ENCODE peak calls at places on chromosomes 5 and 9, in seven cellular contexts. I is cardiac muscle cell, V is PC-3, M is DND-41, B is tibial nerve, Y is uterus, J is HCT116. G is an unnamed sample. For H3K36me3, the result is how much of the 10 kb centered on the place peaks cover.

GRCh38 chr5:35647712-35648111 is 30.0 kb downstream of the SPEF2 start:
- DNase-seq in Y (no peak), J (no peak), M (no peak), V (no peak), B (no peak), I (no peak), G (no peak)

GRCh38 chr5:154002093-154002492 is 36.6 kb downstream of the FAM114A2 start:
- DNase-seq in I (peak), Y (peak), B (no peak), J (no peak), V (no peak), M (no peak), G (no peak)

GRCh38 chr5:69083412-69083811 is 10.4 kb upstream of the SLC30A5 start:
- DNase-seq in I (peak), V (peak), B (no peak), M (no peak), J (peak), Y (no peak), G (no peak)

GRCh38 chr9:133709716-133710571 is 28.2 kb downstream of the SARDH start:
- DNase-seq in M (no peak), Y (no peak), J (no peak), B (no peak), I (no peak), V (no peak), G (no peak)

GRCh38 chr5:180689071-180689694 is 39.8 kb upstream of the FLT4 start:
- DNase-seq in I (no peak), B (no peak), V (no peak), M (peak), Y (no peak), J (no peak), G (no peak)

GRCh38 chr9:101121836-101122399 is 93.4 kb downstream of the PLPPR1 start:
- DNase-seq in I (no peak), B (no peak), V (no peak), J (no peak), Y (no peak), M (no peak), G (no peak)

GRCh38 chr9:136840877-136841645 is 1.2 kb upstream of the AJM1 start:
- DNase-seq in I (peak), M (peak), J (no peak), B (no peak), Y (no peak), V (no peak), G (no peak)

GRCh38 chr9:5532301-5532700 is 22.0 kb downstream of the PDCD1LG2 start:
- DNase-seq in M (no peak), V (no peak), B (no peak), J (no peak), Y (no peak), I (no peak), G (no peak)

GRCh38 chr5:39420482-39421145 is 4.2 kb downstream of the DAB2 start:
- DNase-seq in Y (peak), M (no peak), B (peak), J (no peak), I (peak), V (peak), G (peak)
- H3K27ac ChIP-seq in Y (peak), M (no peak), B (no peak), J (no peak), I (no peak), V (peak), G (peak)

GRCh38 chr9:3336951-3337350 is 188.8 kb downstream of the RFX3 start:
- DNase-seq in I (no peak), V (no peak), Y (no peak), J (no peak), B (no peak), M (no peak), G (no peak)
- H3K36me3 ChIP-seq in I (under half), V (under half), Y (under half), J (under half), B (under half), M (under half), G (under half)

DNA sequence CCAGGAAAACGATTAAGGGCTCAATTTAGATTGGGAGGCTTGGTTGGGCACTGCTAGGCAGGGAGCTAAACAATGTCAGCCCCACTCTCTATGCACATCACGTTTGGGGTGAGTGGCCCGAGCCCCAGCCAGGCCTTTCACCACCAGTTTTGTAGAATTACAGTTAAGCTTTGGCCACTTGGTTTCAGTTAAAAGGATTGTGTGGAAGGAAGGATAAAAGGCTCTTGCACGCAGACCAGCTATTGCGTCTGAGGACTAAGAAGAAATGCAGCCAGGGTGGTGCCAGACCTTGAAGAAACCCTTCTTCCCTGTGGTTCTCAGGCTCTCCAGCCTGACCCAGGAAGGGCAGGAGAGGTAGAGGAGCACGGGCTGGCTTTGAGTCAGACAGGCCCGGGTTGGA is 125.3 kb upstream of the SLC44A1 start:
- DNase-seq in B (no peak), J (no peak), Y (no peak), I (no peak), V (no peak), M (no peak), G (no peak)
- H3K27ac ChIP-seq in B (no peak), J (no peak), Y (no peak), I (no peak), V (no peak), M (no peak), G (no peak)

GRCh38 chr5:166200532-166200931 is 2090.9 kb upstream of the WWC1 start:
- DNase-seq in Y (no peak), J (no peak), M (no peak), V (no peak), B (no peak), I (no peak), G (no peak)
- H3K36me3 ChIP-seq in Y (under half), J (under half), M (under half), V (under half), B (under half), I (under half), G (under half)

GRCh38 chr9:127993721-127994120 is 12.9 kb upstream of the EEIG1 start:
- DNase-seq in I (no peak), B (no peak), M (no peak), Y (no peak), V (no peak), J (no peak), G (no peak)

GRCh38 chr9:127989094-127989493 is 8.3 kb upstream of the EEIG1 start:
- DNase-seq in V (no peak), Y (no peak), I (no peak), J (no peak), B (no peak), M (no peak), G (peak)

GRCh38 chr9:127991017-127991756 is 10.4 kb upstream of the EEIG1 start:
- DNase-seq in M (no peak), J (no peak), I (no peak), V (peak), B (no peak), Y (no peak), G (no peak)

GRCh38 chr9:127990539-127990938 is 9.8 kb upstream of the EEIG1 start:
- DNase-seq in I (no peak), Y (no peak), B (no peak), V (no peak), M (no peak), J (no peak), G (no peak)

GRCh38 chr9:127991757-127992274 is 11.0 kb upstream of the EEIG1 start:
- DNase-seq in M (no peak), V (no peak), J (no peak), B (no peak), I (no peak), Y (no peak), G (no peak)
- H3K27ac ChIP-seq in M (no peak), V (no peak), J (no peak), B (no peak), I (no peak), Y (no peak), G (no peak)

DNA sequence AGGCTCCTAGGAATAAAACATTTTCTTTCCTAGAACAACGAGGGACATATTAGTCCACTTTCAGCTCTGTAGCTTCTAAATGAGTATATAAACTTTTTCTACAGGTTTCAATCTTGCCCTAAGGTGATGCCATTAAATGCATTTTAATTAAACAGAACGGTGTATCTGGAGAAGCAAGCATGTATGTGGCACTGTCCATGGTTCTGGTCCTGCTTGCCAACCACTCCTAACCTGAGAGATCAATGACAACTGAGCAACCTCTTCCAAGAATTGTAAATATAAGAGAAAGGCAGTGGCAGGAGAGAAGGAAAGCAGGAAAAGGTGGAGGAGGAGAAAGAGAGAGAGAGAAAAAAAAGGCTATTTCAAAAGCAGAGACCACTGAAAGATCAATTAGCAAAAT is 95.6 kb upstream of the SPOCK1 start:
- DNase-seq in I (peak), V (no peak), J (no peak), B (no peak), Y (no peak), M (no peak), G (no peak)
- H3K36me3 ChIP-seq in I (under half), V (under half), J (under half), B (under half), Y (under half), M (under half), G (under half)